ENCODE peak calls at places on chromosomes 16 and 17, in eight cellular contexts. D is ascending aorta, P is neural progenitor cell, L is AG10803, T is SK-N-SH, X is mucosa of descending colon, M is fibroblast of villous mesenchyme, B is body of pancreas. Y is an unnamed sample.

GRCh38 chr17:58302919-58303551 is 22.3 kb upstream of the MPO start:
- DNase-seq in D (no peak), P (no peak), L (no peak), T (peak), X (no peak), M (no peak), B (no peak), Y (no peak)

GRCh38 chr16:68762996-68763756 is 26.1 kb downstream of the CDH1 start:
- DNase-seq in D (no peak), P (peak), L (peak), T (no peak), X (no peak), M (no peak), B (no peak), Y (no peak)

GRCh38 chr17:44966348-44967025 is 1.6 kb downstream of the C1QL1 start:
- DNase-seq in D (no peak), P (peak), L (no peak), T (peak), X (no peak), M (no peak), B (no peak), Y (no peak)

GRCh38 chr17:11486726-11487310 is 111.5 kb upstream of the DNAH9 start:
- DNase-seq in D (no peak), P (peak), L (no peak), T (no peak), X (no peak), M (no peak), B (no peak), Y (no peak)

GRCh38 chr16:53071748-53072301 is 17.0 kb downstream of the CHD9 start:
- DNase-seq in D (no peak), P (no peak), L (no peak), T (peak), X (no peak), M (no peak), B (no peak), Y (no peak)

GRCh38 chr16:89031715-89032659 is 55.0 kb upstream of the CBFA2T3 start:
- DNase-seq in D (peak), P (no peak), L (no peak), T (no peak), X (peak), M (no peak), B (no peak), Y (no peak)

GRCh38 chr17:36600477-36600876 is 906 bp upstream of the MRM1 start:
- DNase-seq in D (no peak), P (no peak), L (no peak), T (no peak), X (no peak), M (no peak), B (no peak), Y (no peak)

GRCh38 chr16:14345512-14346115 is 274.5 kb downstream of the MRTFB start:
- DNase-seq in D (no peak), P (no peak), L (no peak), T (no peak), X (no peak), M (no peak), B (no peak), Y (no peak)

GRCh38 chr16:54212893-54213292 is 73.7 kb downstream of the IRX3 start:
- DNase-seq in D (no peak), P (no peak), L (no peak), T (no peak), X (no peak), M (no peak), B (no peak), Y (no peak)

GRCh38 chr16:57113042-57113453 is 20.7 kb downstream of the CPNE2 start:
- DNase-seq in D (no peak), P (no peak), L (peak), T (no peak), X (no peak), M (no peak), B (no peak), Y (no peak)

GRCh38 chr17:61404702-61405046 is 5.0 kb downstream of the TBX2 start:
- DNase-seq in D (no peak), P (no peak), L (no peak), T (peak), X (no peak), M (no peak), B (no peak), Y (no peak)

GRCh38 chr16:85462405-85463227 is 150.5 kb upstream of the GSE1 start:
- DNase-seq in D (no peak), P (peak), L (no peak), T (peak), X (no peak), M (peak), B (peak), Y (no peak)

GRCh38 chr16:324451-325334 is 27.8 kb downstream of the AXIN1 start:
- DNase-seq in D (no peak), P (no peak), L (no peak), T (no peak), X (peak), M (no peak), B (no peak), Y (no peak)

GRCh38 chr17:57557363-57557762 is 187.7 kb downstream of the CCDC182 start:
- DNase-seq in D (no peak), P (no peak), L (no peak), T (no peak), X (no peak), M (no peak), B (no peak), Y (no peak)

GRCh38 chr16:88442811-88443576 is 10.1 kb upstream of the ZFPM1 start:
- DNase-seq in D (no peak), P (peak), L (peak), T (peak), X (peak), M (peak), B (peak), Y (no peak)

DNA sequence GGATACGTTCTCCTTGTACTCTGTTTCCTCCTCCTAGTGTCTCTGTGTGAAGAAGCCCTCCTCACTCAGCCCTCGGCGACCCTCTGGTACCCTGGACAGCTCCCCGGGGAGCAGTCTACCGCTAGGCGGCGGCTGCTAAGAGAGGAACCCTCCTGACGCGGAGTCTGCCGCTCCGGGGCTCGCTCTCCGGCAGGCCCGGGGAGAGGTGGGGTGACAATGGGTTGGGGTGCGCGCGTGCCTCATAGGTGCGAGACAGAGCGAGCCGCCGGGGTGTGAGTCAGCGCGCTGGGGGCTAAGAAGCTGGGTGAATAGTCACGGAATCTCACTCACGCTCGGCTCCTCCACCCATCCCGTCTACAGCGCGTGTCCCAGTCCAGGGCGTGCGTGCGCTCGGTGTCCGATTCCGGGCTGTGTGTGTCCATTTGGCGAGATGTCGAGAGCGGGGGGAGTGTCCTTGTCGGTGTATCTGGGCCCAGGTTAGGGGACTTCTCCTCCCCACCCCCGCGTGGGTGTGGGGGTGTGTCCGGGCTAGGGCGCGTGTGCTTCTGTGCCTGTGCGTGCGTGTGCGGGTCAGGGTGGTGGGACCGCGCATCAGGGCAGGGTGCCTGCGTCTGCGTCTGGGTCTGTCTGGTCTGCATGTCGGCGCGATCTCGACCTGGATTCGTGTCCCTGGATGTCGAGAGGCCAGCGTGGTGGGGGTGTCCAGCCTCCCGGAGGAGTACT is 578 bp upstream of the HS3ST2 start:
- DNase-seq in D (no peak), P (peak), L (peak), T (peak), X (peak), M (peak), B (peak), Y (no peak)
- TF ChIP-seq CTCF in D (peak), P (peak), L (peak), T (peak), X (no peak), M (peak), B (peak), Y (peak)

DNA sequence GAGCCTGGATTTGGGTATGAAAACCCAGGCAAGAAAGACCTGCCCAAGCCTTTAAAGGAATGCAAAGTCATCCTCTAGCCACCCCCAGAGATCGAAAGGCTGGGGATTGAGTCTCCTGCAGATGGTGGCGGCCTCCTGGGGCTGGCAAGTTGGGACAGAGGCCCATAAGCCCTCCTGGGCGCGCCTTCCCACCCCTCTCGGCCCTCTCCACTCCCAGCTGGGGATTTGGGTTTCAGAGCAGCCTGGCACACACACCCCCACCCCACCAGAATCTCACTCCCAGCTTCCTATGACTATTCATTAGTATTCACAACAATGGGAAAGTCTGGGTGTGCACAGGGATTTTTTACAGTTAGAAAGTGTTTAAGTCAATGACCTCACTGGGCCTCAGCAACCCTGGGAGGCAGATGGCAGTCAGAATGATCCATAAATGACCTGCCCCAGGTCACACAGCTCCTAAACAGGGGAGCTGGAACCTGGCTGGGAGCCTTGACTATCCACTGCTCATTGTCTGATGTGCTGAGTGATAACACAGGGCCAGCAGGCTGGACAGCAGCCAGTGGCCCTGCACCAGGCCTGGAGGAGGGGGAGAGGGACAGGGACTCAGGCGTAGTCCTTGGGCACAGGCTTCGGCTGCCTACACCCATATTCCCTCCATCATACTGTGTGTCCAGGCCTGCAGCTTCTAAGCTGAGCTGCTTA is 12.1 kb downstream of the NHERF1 start:
- DNase-seq in D (no peak), P (peak), L (no peak), T (peak), X (no peak), M (no peak), B (no peak), Y (no peak)
- H3K4me3 ChIP-seq in D (no peak), P (peak), L (no peak), T (no peak), X (no peak), M (no peak), B (no peak), Y (no peak)

GRCh38 chr17:78174332-78174869 is 6.0 kb downstream of the SYNGR2 start:
- DNase-seq in D (peak), P (no peak), L (no peak), T (no peak), X (peak), M (no peak), B (peak), Y (no peak)
- TF ChIP-seq CTCF in D (peak), P (no peak), L (no peak), T (no peak), X (peak), M (no peak), B (peak), Y (no peak)

DNA sequence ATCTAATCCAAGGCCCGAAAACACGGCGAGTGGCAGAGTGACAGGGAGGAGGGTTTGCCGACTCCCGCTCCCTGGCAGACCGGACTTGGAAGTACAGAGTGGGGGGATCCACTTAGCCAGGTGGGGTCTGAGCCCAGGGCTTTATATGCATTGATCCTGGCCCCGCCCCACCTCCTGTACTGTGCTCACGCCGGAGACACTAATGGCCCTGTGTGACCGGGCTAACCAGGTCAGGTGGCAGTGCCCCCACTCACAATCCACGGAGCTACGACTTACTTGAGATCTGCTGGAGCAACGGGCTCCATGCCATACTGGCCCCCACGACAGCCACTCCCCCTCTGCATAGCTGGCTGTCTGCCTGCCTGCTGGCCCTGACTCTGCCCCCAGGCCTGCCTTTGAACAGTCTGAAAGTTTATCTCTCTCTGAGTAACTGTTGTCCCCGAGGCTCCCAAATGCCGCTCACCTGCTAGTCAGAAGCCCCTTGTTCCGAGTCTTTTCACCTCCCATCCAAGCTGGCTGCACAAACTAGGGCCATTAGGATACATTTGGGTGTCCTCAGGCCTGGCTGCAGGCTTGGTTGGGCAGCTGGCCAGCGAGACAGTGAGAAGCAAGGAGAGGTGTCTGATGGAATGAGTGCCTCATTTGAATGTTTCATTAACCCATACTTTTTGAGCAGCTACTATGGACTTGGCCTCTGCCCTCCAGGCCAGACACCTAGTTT is 28.0 kb downstream of the CACNA1G start:
- DNase-seq in D (no peak), P (no peak), L (no peak), T (no peak), X (no peak), M (no peak), B (no peak), Y (no peak)
- H3K4me3 ChIP-seq in D (no peak), P (no peak), L (no peak), T (no peak), X (no peak), M (no peak), B (no peak), Y (no peak)

DNA sequence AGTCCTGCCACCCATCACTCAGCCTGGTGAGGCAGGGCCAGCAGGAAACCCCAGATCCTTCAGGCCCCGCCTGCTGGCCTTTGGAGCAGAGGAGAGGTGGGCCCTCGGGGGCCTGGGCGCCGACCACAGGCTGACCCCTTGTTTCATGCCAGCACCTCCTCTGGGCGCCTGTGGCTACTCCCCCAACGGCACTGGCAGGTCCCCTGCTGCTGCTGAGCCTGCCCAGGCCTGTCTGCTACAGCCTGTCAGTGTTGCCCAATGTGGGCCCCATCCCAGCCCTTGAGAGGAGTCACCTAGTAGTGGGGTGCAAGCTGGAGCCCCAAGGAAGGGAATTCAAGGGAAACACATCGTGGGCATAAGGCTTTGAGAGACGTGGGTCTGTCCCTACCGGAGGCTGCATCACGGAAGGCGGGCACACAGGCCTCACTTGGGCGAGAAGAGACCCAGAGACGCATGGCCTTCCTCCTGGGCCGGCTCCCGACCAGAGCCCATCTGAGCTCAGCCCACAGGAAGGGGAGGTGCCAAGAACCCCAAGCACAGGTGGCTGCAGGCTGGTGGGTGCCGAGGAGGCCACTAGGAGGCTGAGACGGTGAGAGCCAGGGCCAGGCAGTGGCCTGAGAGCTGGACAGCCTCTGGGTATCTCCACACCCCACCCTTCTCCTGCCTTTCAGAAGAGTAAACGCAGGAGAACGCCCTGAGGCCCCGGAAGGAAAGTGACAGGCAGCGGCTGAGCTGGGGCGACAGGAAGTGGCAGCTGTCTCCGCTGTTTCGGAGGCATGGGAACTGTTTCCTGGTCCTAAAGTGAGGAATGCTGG is 8.1 kb upstream of the FASN start:
- DNase-seq in D (no peak), P (peak), L (peak), T (peak), X (peak), M (peak), B (no peak), Y (no peak)
- TF ChIP-seq CTCF in D (peak), P (peak), L (peak), T (peak), X (no peak), M (peak), B (peak), Y (peak)

GRCh38 chr17:31488982-31489294 is 97.5 kb downstream of the RAB11FIP4 start:
- DNase-seq in D (no peak), P (no peak), L (no peak), T (no peak), X (peak), M (no peak), B (no peak), Y (no peak)
- H3K4me3 ChIP-seq in D (peak), P (peak), L (no peak), T (peak), X (peak), M (no peak), B (peak), Y (no peak)

GRCh38 chr17:49436174-49436573 is 21.5 kb upstream of the PHB1 start:
- DNase-seq in D (no peak), P (no peak), L (no peak), T (no peak), X (no peak), M (no peak), B (no peak), Y (no peak)
- TF ChIP-seq CTCF in D (no peak), P (no peak), L (no peak), T (no peak), X (no peak), M (no peak), B (no peak), Y (no peak)

DNA sequence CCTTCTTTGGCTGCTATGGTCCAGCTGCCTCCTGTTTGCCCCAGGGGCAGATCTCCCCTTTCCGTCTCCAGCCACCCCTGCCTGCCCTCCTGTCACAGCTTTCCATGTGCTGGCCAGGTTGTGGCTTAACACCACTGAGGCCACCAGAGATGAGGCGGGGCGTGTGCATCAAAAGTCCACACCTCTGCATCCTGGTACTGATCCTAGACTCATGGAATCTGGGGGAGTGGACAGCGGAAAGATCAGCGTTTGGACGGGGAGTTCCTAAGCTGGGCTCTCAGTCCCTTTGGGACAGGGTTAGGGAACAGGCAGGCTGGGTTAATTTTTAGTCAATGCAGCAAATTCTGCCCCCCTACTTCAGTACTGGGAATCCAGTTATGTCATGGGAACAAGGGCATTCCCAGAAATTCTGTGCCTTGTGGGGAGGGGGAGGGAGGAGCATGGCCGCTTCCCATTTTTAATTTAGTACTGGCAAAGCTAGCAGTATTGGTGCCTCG is 3.9 kb downstream of the IGFBP4 start:
- DNase-seq in D (no peak), P (no peak), L (no peak), T (no peak), X (no peak), M (no peak), B (no peak), Y (no peak)
- H3K4me3 ChIP-seq in D (peak), P (no peak), L (peak), T (no peak), X (no peak), M (peak), B (no peak), Y (peak)

DNA sequence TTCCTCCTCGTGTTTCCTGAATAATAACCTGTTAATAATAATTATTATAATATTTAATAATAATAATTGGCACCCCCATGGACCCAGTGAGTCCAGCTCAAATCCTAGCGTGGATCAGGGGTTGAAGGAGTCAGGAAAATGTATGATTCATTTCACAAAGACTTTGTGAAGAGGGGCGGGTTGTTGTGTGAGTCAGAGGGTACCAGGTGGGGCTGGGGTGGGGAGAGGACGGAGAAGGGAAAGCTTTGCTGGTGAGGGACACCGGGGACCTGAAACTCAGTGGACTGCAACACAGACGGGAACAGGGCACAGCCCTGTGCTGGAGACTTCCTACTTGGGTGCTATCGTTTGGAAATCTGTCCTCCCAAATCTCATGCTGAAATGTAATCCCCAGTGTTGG is 3.1 kb upstream of the ADORA2B start:
- DNase-seq in D (no peak), P (no peak), L (no peak), T (no peak), X (no peak), M (peak), B (no peak), Y (no peak)
- TF ChIP-seq CTCF in D (no peak), P (no peak), L (no peak), T (no peak), X (no peak), M (no peak), B (no peak), Y (no peak)